ENCODE peak calls at places on chromosomes 5 and 9, in five cellular contexts. V is aorta; T is T-helper 9 cell; M is stimulated activated CD8-positive, alpha-beta memory T cell treated with anti-CD3 and anti-CD28 coated beads, Interleukin-12 subunit alpha, Interleukin-12 subunit beta, amount 100 ng/mL, for 4 hours; W is Calu3. J is an unnamed sample.
A peak's percentile ranks its signal among the peaks of the same experiment; 100 is the strongest.

GRCh38 chr9:128551652-128552152 is 685 bp upstream of the SPTAN1 start:
- DNase-seq in W (no peak), M (no peak), T (no peak), V (no peak), J (no peak)

GRCh38 chr9:16368425-16369087 is 501.9 kb downstream of the BNC2 start:
- DNase-seq in W (no peak), T (no peak), M (no peak), V (no peak), J (no peak)

GRCh38 chr5:3197699-3198098 is 397.9 kb upstream of the IRX1 start:
- DNase-seq in V (no peak), M (no peak), T (no peak), W (no peak), J (no peak)

GRCh38 chr5:169805527-169805934 is 168.5 kb downstream of the DOCK2 start:
- DNase-seq in M (peak; percentile 11), W (no peak), V (no peak), T (no peak), J (no peak)

GRCh38 chr5:134227259-134227658 is 1.4 kb upstream of the PPP2CA start:
- DNase-seq in M (no peak), T (no peak), W (peak; percentile 63), V (no peak), J (peak; percentile 76)

GRCh38 chr9:102038006-102038405 is 299.6 kb upstream of the GRIN3A start:
- DNase-seq in M (no peak), V (no peak), T (no peak), W (no peak), J (no peak)

GRCh38 chr5:105688227-105688807 is 1982.4 kb downstream of the EFNA5 start:
- DNase-seq in T (no peak), V (no peak), M (no peak), W (no peak), J (no peak)

GRCh38 chr9:111959468-111959941 is 62.9 kb downstream of the UGCG start:
- DNase-seq in M (no peak), V (no peak), W (peak; percentile 62), T (no peak), J (peak; percentile 98)

GRCh38 chr5:141681695-141682641 is at the start of gene ARAP3:
- DNase-seq in M (peak; percentile 37), T (peak; percentile 34), W (peak; percentile 90), V (peak; percentile 94), J (peak; percentile 75)

GRCh38 chr5:15254607-15255006 is 245.4 kb upstream of the FBXL7 start:
- DNase-seq in T (no peak), W (no peak), M (no peak), V (no peak), J (no peak)

GRCh38 chr5:12175914-12176585 is 271.8 kb upstream of the CTNND2 start:
- DNase-seq in W (no peak), T (no peak), M (no peak), V (no peak), J (no peak)

GRCh38 chr5:64330728-64331231 is 165.1 kb downstream of the RNF180 start:
- DNase-seq in T (no peak), V (peak; percentile 69), M (no peak), W (no peak), J (no peak)

GRCh38 chr9:126108240-126108639 is 218.4 kb upstream of the MVB12B start:
- DNase-seq in V (no peak), M (no peak), W (no peak), T (no peak), J (no peak)

GRCh38 chr5:23466401-23466886 is 41.0 kb upstream of the PRDM9 start:
- DNase-seq in T (no peak), V (no peak), W (peak; percentile 37), M (no peak), J (no peak)

GRCh38 chr9:9919174-9919573 is 693.6 kb downstream of the PTPRD start:
- DNase-seq in V (no peak), W (no peak), M (no peak), T (no peak), J (no peak)

GRCh38 chr9:70021026-70021571 is 22.5 kb upstream of the MAMDC2 start:
- DNase-seq in M (no peak), T (no peak), V (no peak), W (peak; percentile 60), J (no peak)

GRCh38 chr9:86487222-86487841 is 133.1 kb upstream of the TUT7 start:
- DNase-seq in M (no peak), W (no peak), T (no peak), V (no peak), J (peak; percentile 44)

GRCh38 chr5:50476549-50476948 is 35.5 kb upstream of the EMB start:
- DNase-seq in T (no peak), W (no peak), M (no peak), V (no peak), J (no peak)

GRCh38 chr5:164296603-164297080 is 791.2 kb downstream of the MAT2B start:
- DNase-seq in W (no peak), M (no peak), T (no peak), V (no peak), J (no peak)

GRCh38 chr9:132412089-132412488 is 2.1 kb downstream of the CFAP77 start:
- DNase-seq in W (peak; percentile 21), M (no peak), T (no peak), V (no peak), J (no peak)

GRCh38 chr5:151432210-151432609 is 15.2 kb upstream of the SLC36A1 start:
- DNase-seq in M (no peak), V (no peak), T (no peak), W (no peak), J (no peak)

GRCh38 chr5:9658726-9659125 is 28.6 kb upstream of the TAS2R1 start:
- DNase-seq in W (no peak), M (no peak), V (no peak), T (no peak), J (no peak)

GRCh38 chr5:67100301-67100700 is 96.3 kb downstream of the CD180 start:
- DNase-seq in V (no peak), W (no peak), T (no peak), M (no peak), J (no peak)

GRCh38 chr9:121916008-121916407 is 177.1 kb downstream of the TTLL11 start:
- DNase-seq in V (no peak), W (no peak), T (no peak), M (no peak), J (no peak)

GRCh38 chr5:141742144-141742543 is 60.1 kb upstream of the ARAP3 start:
- DNase-seq in W (no peak), M (no peak), T (no peak), V (no peak), J (no peak)

GRCh38 chr5:139566611-139567010 is 5.5 kb downstream of the UBE2D2 start:
- DNase-seq in M (no peak), T (no peak), V (no peak), W (no peak), J (no peak)

GRCh38 chr5:63131618-63132285 is 553.1 kb downstream of the LRRC70 start:
- DNase-seq in T (no peak), V (no peak), M (no peak), W (peak; percentile 12), J (no peak)

GRCh38 chr9:4048441-4048840 is 251.4 kb downstream of the GLIS3 start:
- DNase-seq in T (no peak), W (peak; percentile 6), V (no peak), M (no peak), J (no peak)

GRCh38 chr9:91273853-91274552 is 87.7 kb downstream of the AUH start:
- DNase-seq in T (no peak), V (no peak), W (no peak), M (no peak), J (peak; percentile 24)

GRCh38 chr9:84993105-84993504 is 323.6 kb downstream of the NTRK2 start:
- DNase-seq in M (no peak), W (no peak), V (no peak), T (no peak), J (no peak)

GRCh38 chr9:82031538-82032280 is 43.1 kb downstream of the SPATA31D1 start:
- DNase-seq in M (no peak), V (no peak), W (peak; percentile 10), T (no peak), J (peak; percentile 9)

GRCh38 chr5:32217886-32218396 is 43.8 kb upstream of the GOLPH3 start:
- DNase-seq in M (no peak), V (no peak), W (no peak), T (no peak), J (no peak)